ENCODE peak calls at places on chromosomes 4 and X, in four cellular contexts. O, U, B and D are unnamed samples.

GRCh38 chr4:24130637-24131036 is 240.8 kb upstream of the PPARGC1A start:
- DNase-seq in O (no peak), U (no peak), B (no peak), D (no peak)

GRCh38 chr4:81314196-81314896 is 99.3 kb upstream of the PRKG2 start:
- DNase-seq in O (no peak), U (no peak), B (no peak), D (no peak)

GRCh38 chr4:33746979-33747378 is 2497.3 kb downstream of the ARAP2 start:
- DNase-seq in O (no peak), U (no peak), B (no peak), D (no peak)

GRCh38 chr4:184747034-184747830 is 13.3 kb upstream of the CENPU start:
- DNase-seq in O (peak; percentile 42), U (peak; percentile 76), B (no peak), D (peak; percentile 55)

GRCh38 chr4:6491235-6491634 is 18.8 kb upstream of the PPP2R2C start:
- DNase-seq in O (no peak), U (no peak), B (peak; percentile 14), D (peak; percentile 14)

GRCh38 chr4:100504086-100504874 is 13.5 kb downstream of the EMCN start:
- DNase-seq in O (peak; percentile 22), U (peak; percentile 48), B (peak; percentile 73), D (peak; percentile 41)

GRCh38 chrX:87516716-87517115 is 886 bp upstream of the KLHL4 start:
- DNase-seq in O (no peak), U (no peak), B (no peak), D (no peak)

GRCh38 chr4:25509656-25510055 is 132.6 kb downstream of the ANAPC4 start:
- DNase-seq in O (no peak), U (no peak), B (no peak), D (no peak)

GRCh38 chr4:59060002-59060846 is 1950.0 kb upstream of the IGFBP7 start:
- DNase-seq in O (no peak), U (no peak), B (no peak), D (no peak)

GRCh38 chr4:8516061-8516573 is 64.1 kb upstream of the GPR78 start:
- DNase-seq in O (no peak), U (no peak), B (no peak), D (no peak)

GRCh38 chr4:54547299-54548097 is 110.3 kb upstream of the KIT start:
- DNase-seq in O (no peak), U (no peak), B (no peak), D (no peak)

GRCh38 chr4:83036991-83037390 is 2.0 kb downstream of the COPS4 start:
- DNase-seq in O (no peak), U (no peak), B (no peak), D (no peak)

DNA sequence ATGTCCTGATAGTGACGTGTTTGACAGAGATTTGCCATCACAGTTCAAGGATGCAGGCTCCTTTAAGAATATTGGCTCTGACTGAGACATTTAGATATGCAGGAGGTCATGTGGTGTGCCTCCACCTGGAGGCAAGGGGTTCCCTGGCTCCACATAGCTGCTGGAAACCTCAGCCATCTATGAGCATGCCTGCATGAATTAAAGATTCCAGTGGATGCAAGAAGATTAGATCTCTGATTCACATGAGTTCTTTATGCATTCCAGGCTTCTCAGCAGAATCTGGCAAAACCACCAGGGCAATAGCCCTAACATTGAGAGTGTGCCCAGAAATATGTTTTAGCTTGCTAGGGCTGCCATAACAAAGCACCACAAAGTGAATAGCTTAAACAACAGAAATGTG is 298.5 kb upstream of the AADAT start:
- DNase-seq in O (peak; percentile 3), U (peak; percentile 3), B (no peak), D (no peak)
- H4K8ac ChIP-seq in O (no peak overlapping the region), U (no peak overlapping the region), B (no peak overlapping the region), D (no peak overlapping the region)

GRCh38 chr4:80185787-80186548 is 11.3 kb upstream of the PRDM8 start:
- DNase-seq in O (peak; percentile 11), U (no peak), B (no peak), D (no peak)

GRCh38 chr4:80184053-80184790 is 13.1 kb upstream of the PRDM8 start:
- DNase-seq in O (peak; percentile 90), U (peak; percentile 75), B (peak; percentile 99), D (peak; percentile 94)

GRCh38 chr4:80183196-80184052 is 13.9 kb upstream of the PRDM8 start:
- DNase-seq in O (peak; percentile 18), U (no peak), B (no peak), D (peak; percentile 36)

GRCh38 chr4:80186666-80187065 is 10.6 kb upstream of the PRDM8 start:
- DNase-seq in O (no peak), U (no peak), B (no peak), D (no peak)

DNA sequence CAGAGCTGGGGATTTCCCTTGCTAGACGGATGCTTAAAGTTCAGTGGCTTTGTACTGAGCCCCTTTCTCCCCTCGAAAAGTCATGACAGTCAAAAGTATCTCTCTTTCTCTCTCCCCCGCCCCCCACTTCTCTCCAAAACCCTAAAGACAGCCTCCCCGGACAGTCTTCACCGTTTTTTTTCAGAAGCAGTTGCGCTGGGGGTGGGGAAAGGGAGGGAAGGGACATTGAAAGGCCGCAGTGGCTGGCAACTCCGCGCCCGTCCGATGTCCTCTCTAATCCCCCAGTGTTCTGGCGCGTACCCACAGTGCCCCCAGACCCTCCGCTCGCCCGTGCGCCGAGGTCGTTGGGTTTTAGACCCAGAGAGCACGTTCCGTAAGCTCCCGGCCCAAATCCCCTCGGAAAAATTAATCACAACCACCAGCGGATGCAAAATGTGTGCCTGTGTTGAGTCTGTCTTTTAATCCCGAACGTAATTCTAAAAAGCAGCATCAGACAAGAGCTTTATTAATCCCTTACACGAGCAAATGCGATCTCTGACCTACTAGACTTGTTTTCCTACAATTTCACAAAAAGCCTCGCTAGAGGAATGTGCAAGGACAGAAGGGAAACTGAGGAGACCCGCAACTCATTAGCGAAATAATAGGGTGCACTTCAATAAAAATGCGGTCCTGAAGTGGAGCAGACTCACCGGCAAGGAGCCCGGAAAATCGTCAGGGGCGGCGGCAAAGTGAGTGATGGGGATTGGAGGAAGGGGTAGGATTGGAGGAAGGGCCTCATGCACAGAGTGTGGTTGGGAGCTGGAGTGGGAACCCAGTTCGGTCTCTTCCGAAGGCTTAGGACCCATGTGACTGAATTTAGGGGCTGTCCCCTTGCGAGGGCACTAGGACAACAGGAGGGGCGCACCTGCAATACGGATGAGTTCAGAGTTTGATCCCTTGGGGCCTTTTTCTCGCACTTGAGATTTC is 12.2 kb upstream of the PRDM8 start:
- DNase-seq in O (peak; percentile 8), U (no peak), B (peak; percentile 64), D (peak; percentile 63)
- H3K79me2 ChIP-seq in O (no peaks in the 10 kb centered on the region), U (no peaks in the 10 kb centered on the region), B (no peaks in the 10 kb centered on the region), D (no peaks in the 10 kb centered on the region)

DNA sequence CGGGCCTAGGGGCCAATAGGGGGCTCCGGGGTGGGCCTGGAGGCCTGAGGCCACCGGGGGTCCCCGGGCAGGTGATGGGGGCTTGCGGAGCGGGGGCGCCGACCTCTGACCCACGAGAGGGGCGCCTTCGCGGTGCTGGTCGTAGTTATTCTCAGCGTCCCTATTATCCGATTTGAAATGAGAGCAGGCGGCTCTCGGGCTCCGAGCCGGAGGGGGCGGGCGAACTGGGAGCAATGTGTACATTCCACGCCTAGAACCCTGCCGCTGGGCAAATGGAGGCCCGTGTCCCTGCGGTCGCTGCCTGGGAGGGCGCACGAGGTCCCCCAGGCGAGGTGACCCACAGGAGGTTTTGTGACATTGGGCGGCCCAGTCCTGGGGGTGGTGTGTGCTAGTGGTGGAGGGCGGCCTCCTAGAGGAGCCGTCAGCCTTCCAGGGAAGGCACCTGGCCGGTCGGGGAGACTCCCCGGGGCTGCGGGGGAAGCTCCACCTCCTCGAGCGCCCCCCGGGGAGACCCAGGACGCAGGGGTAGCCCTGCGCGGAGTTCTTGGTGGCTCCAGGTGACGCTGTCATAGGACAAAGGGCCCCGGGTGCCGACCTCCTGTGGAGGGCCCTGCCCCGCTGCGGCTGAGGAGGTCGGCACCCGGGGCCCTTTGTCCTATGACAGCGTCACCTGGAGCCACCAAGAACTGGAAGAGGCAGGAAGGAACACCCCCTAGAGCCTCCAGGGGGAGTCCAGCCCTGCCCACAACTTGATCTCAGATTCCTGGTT is 102.6 kb upstream of the PRKX start:
- DNase-seq in O (peak; percentile 55), U (peak; percentile 27), B (peak; percentile 62), D (peak; percentile 58)
- H4K8ac ChIP-seq in O (peak overlapping the region; percentile 76), U (peak overlapping the region; percentile 71), B (no peak overlapping the region), D (no peak overlapping the region)

GRCh38 chr4:2797188-2797544 is 4.3 kb downstream of the SH3BP2 start:
- DNase-seq in O (no peak), U (no peak), B (no peak), D (no peak)
- H3K79me2 ChIP-seq in O (no peaks in the 10 kb centered on the region), U (no peaks in the 10 kb centered on the region), B (no peaks in the 10 kb centered on the region), D (no peaks in the 10 kb centered on the region)

GRCh38 chr4:1801286-1801958 is 8.3 kb downstream of the FGFR3 start:
- DNase-seq in O (no peak), U (no peak), B (no peak), D (no peak)
- H4K8ac ChIP-seq in O (no peak overlapping the region), U (no peak overlapping the region), B (no peak overlapping the region), D (no peak overlapping the region)